ENCODE peak calls at places on chromosomes 3 and 15, in nine cellular contexts. Y, R, A, V, W, D, S, Z and K are unnamed samples.

GRCh38 chr3:132325634-132326033 is 8.4 kb downstream of the ACP3 start:
- DNase-seq in W (no peak), Y (no peak), S (no peak), A (no peak), R (no peak), V (no peak), D (no peak), Z (no peak), K (no peak)

GRCh38 chr3:50651445-50651844 is 23.3 kb upstream of the DOCK3 start:
- DNase-seq in A (no peak), V (no peak), W (no peak), R (no peak), Z (no peak), D (no peak), S (no peak), Y (no peak), K (no peak)

GRCh38 chr15:43483306-43484128 is 9.4 kb downstream of the TP53BP1 start:
- DNase-seq in R (no peak), S (no peak), D (no peak), Y (no peak), W (peak; percentile 31), V (no peak), A (peak; percentile 6), Z (no peak), K (peak; percentile 41)

GRCh38 chr3:53846134-53846850 is at the start of the genes CHDH and IL17RB:
- DNase-seq in V (peak; percentile 25), D (no peak), W (no peak), Z (peak; percentile 58), Y (no peak), A (no peak), R (no peak), S (peak; percentile 84), K (peak; percentile 59)

GRCh38 chr3:128408693-128409620 is 57.7 kb downstream of the DNAJB8 start:
- DNase-seq in A (no peak), W (no peak), D (no peak), Z (no peak), Y (no peak), R (no peak), S (no peak), V (no peak), K (peak; percentile 5)

GRCh38 chr15:92438471-92438870 is 44.8 kb downstream of the ST8SIA2 start:
- DNase-seq in D (no peak), W (no peak), Y (no peak), R (no peak), S (no peak), Z (no peak), V (no peak), A (no peak), K (no peak)

GRCh38 chr15:60353245-60353940 is 44.4 kb downstream of the ANXA2 start:
- DNase-seq in V (no peak), A (no peak), D (no peak), W (peak; percentile 53), Z (no peak), R (no peak), Y (no peak), S (no peak), K (no peak)

GRCh38 chr15:37973856-37974255 is 39.4 kb downstream of the TMCO5A start:
- DNase-seq in A (no peak), S (no peak), Y (no peak), W (no peak), V (no peak), Z (no peak), D (no peak), R (no peak), K (no peak)

GRCh38 chr3:32850226-32850625 is 32.4 kb downstream of the TRIM71 start:
- DNase-seq in W (no peak), R (no peak), D (no peak), Z (no peak), A (no peak), V (no peak), Y (no peak), S (no peak), K (no peak)

GRCh38 chr15:63348392-63348791 is 33.3 kb downstream of the CA12 start:
- DNase-seq in S (no peak), Y (no peak), D (no peak), Z (no peak), A (no peak), W (no peak), R (no peak), V (peak; percentile 44), K (no peak)

GRCh38 chr3:13234155-13234505 is 160.9 kb upstream of the IQSEC1 start:
- DNase-seq in A (no peak), S (no peak), Y (no peak), D (no peak), Z (no peak), R (no peak), W (no peak), V (no peak), K (no peak)

GRCh38 chr15:71232411-71232810 is 117.1 kb downstream of the THSD4 start:
- DNase-seq in Z (no peak), W (no peak), A (no peak), D (no peak), V (no peak), R (no peak), Y (no peak), S (no peak), K (no peak)

GRCh38 chr3:148856404-148856803 is 8.7 kb upstream of the CPA3 start:
- DNase-seq in A (no peak), V (no peak), Z (no peak), D (no peak), Y (no peak), R (no peak), W (no peak), S (no peak), K (no peak)

GRCh38 chr15:80202641-80203360 is 49.2 kb downstream of the CTXND1 start:
- DNase-seq in R (no peak), Y (no peak), D (no peak), Z (no peak), V (no peak), S (no peak), A (no peak), W (no peak), K (no peak)

GRCh38 chr15:81170504-81170903 is 26.2 kb upstream of the IL16 start:
- DNase-seq in R (no peak), A (no peak), S (no peak), V (no peak), D (no peak), Y (no peak), W (no peak), Z (no peak), K (no peak)

GRCh38 chr3:82376883-82377282 is 615.4 kb upstream of the GBE1 start:
- DNase-seq in D (no peak), Z (no peak), V (no peak), Y (no peak), S (peak; percentile 28), A (no peak), W (peak; percentile 32), R (no peak), K (peak; percentile 32)

GRCh38 chr3:22007376-22007775 is 256.4 kb upstream of the ZNF385D start:
- DNase-seq in S (no peak), V (no peak), R (no peak), D (no peak), Z (no peak), A (no peak), Y (no peak), W (no peak), K (no peak)

GRCh38 chr3:38131621-38132369 is 5.1 kb downstream of the ACAA1 start:
- DNase-seq in V (no peak), S (peak; percentile 77), Y (no peak), R (no peak), A (no peak), D (no peak), W (no peak), Z (peak; percentile 66), K (no peak)

GRCh38 chr3:197088370-197088769 is 58.8 kb upstream of the MELTF start:
- DNase-seq in D (no peak), V (no peak), R (no peak), S (no peak), A (no peak), W (no peak), Z (no peak), Y (no peak), K (no peak)

GRCh38 chr3:59237121-59237520 is 187.3 kb upstream of the CFAP20DC start:
- DNase-seq in A (no peak), D (no peak), V (no peak), Z (no peak), Y (no peak), S (no peak), W (no peak), R (no peak), K (no peak)

GRCh38 chr3:63193647-63194046 is 84.5 kb upstream of the SYNPR start:
- DNase-seq in Y (no peak), V (peak; percentile 25), A (no peak), S (peak; percentile 64), W (peak; percentile 9), Z (peak; percentile 1), R (no peak), D (no peak), K (peak; percentile 36)

GRCh38 chr15:89095556-89095955 is 7.3 kb downstream of the ABHD2 start:
- DNase-seq in Y (no peak), S (no peak), W (no peak), D (no peak), Z (no peak), R (no peak), V (no peak), A (no peak), K (no peak)

GRCh38 chr3:68116580-68116979 is 462.2 kb upstream of the SUCLG2 start:
- DNase-seq in V (no peak), R (no peak), A (no peak), D (no peak), S (no peak), Y (no peak), W (no peak), Z (no peak), K (no peak)

GRCh38 chr3:123336001-123336400 is 112.9 kb downstream of the ADCY5 start:
- DNase-seq in A (no peak), R (no peak), S (no peak), D (no peak), W (no peak), V (no peak), Z (no peak), Y (no peak), K (no peak)

GRCh38 chr3:27500051-27500450 is 15.9 kb upstream of the SLC4A7 start:
- DNase-seq in W (no peak), R (no peak), Z (no peak), D (no peak), V (no peak), A (no peak), Y (no peak), S (no peak), K (no peak)

GRCh38 chr15:40240619-40241304 is 1.9 kb downstream of the PAK6 start:
- DNase-seq in D (no peak), Y (no peak), A (no peak), W (no peak), S (no peak), V (no peak), R (no peak), Z (no peak), K (no peak)

GRCh38 chr3:107604057-107604802 is 81.5 kb downstream of the BBX start:
- DNase-seq in Z (no peak), R (no peak), S (no peak), Y (no peak), V (no peak), D (no peak), A (no peak), W (no peak), K (no peak)

GRCh38 chr3:121477589-121477988 is 68.2 kb downstream of the POLQ start:
- DNase-seq in Y (no peak), R (no peak), W (no peak), A (peak; percentile 58), S (no peak), Z (no peak), D (no peak), V (no peak), K (no peak)

GRCh38 chr3:100210777-100211145 is 50.0 kb upstream of the TBC1D23 start:
- DNase-seq in Z (no peak), S (no peak), W (peak; percentile 51), Y (no peak), A (peak; percentile 13), D (no peak), R (no peak), V (peak; percentile 70), K (no peak)

GRCh38 chr15:63983071-63983711 is 63.1 kb downstream of the DAPK2 start:
- DNase-seq in S (peak; percentile 44), V (no peak), Y (no peak), R (no peak), A (no peak), D (no peak), W (no peak), Z (no peak), K (no peak)

GRCh38 chr3:156837130-156837529 is 11.0 kb downstream of the LEKR1 start:
- DNase-seq in Z (no peak), D (no peak), Y (no peak), V (no peak), A (no peak), S (no peak), W (no peak), R (no peak), K (peak; percentile 57)